ENCODE peak calls at places on chromosomes 12 and 14, in seven cellular contexts. M is BJ, V is fibroblast of mammary gland, Z is fibroblast of lung, L is OCI-LY7, A is AG09309, W is transverse colon. G is an unnamed sample.

GRCh38 chr12:69396041-69396440 is 36.5 kb downstream of the YEATS4 start:
- DNase-seq in M (no peak), V (no peak), Z (no peak), L (no peak), A (no peak), W (no peak), G (no peak)

GRCh38 chr12:131108171-131108955 is 154.7 kb downstream of the ADGRD1 start:
- DNase-seq in M (no peak), V (no peak), Z (no peak), L (no peak), A (no peak), W (no peak), G (no peak)

GRCh38 chr12:22610148-22610547 is 14.8 kb upstream of the ETNK1 start:
- DNase-seq in M (no peak), V (no peak), Z (no peak), L (no peak), A (no peak), W (no peak), G (no peak)

GRCh38 chr12:115838952-115839351 is 438.5 kb downstream of the MED13L start:
- DNase-seq in M (no peak), V (no peak), Z (no peak), L (no peak), A (no peak), W (no peak), G (no peak)

GRCh38 chr14:73591690-73592448 is at the start of gene ACOT4:
- DNase-seq in M (no peak), V (no peak), Z (peak), L (no peak), A (no peak), W (peak), G (no peak)

GRCh38 chr14:20820063-20820904 is 17.6 kb upstream of the RNASE1 start:
- DNase-seq in M (no peak), V (no peak), Z (no peak), L (peak), A (no peak), W (peak), G (no peak)

GRCh38 chr14:24903337-24903736 is 146.6 kb downstream of the STXBP6 start:
- DNase-seq in M (peak), V (peak), Z (peak), L (no peak), A (peak), W (no peak), G (peak)

GRCh38 chr12:124466200-124467128 is 100.9 kb downstream of the NCOR2 start:
- DNase-seq in M (no peak), V (peak), Z (no peak), L (peak), A (no peak), W (peak), G (no peak)

GRCh38 chr14:80095623-80096022 is 115.7 kb downstream of the DIO2 start:
- DNase-seq in M (peak), V (peak), Z (no peak), L (no peak), A (peak), W (no peak), G (peak)

GRCh38 chr12:123034865-123035264 is 54.4 kb downstream of the ARL6IP4 start:
- DNase-seq in M (no peak), V (peak), Z (peak), L (no peak), A (peak), W (no peak), G (no peak)

GRCh38 chr12:45587877-45588530 is 141.5 kb upstream of the ARID2 start:
- DNase-seq in M (no peak), V (no peak), Z (no peak), L (no peak), A (no peak), W (peak), G (no peak)

GRCh38 chr12:119446459-119446858 is 111.9 kb downstream of the CCDC60 start:
- DNase-seq in M (no peak), V (peak), Z (no peak), L (no peak), A (no peak), W (no peak), G (no peak)

GRCh38 chr14:92659765-92660561 is 88.5 kb downstream of the LGMN start:
- DNase-seq in M (no peak), V (peak), Z (no peak), L (peak), A (no peak), W (peak), G (no peak)

GRCh38 chr14:85744573-85744972 is 214.6 kb downstream of the FLRT2 start:
- DNase-seq in M (no peak), V (no peak), Z (no peak), L (no peak), A (no peak), W (no peak), G (no peak)

GRCh38 chr14:55713496-55713895 is 133.5 kb downstream of the KTN1 start:
- DNase-seq in M (no peak), V (no peak), Z (peak), L (no peak), A (no peak), W (no peak), G (no peak)

GRCh38 chr12:95963104-95963503 is 20.0 kb downstream of the AMDHD1 start:
- DNase-seq in M (no peak), V (no peak), Z (no peak), L (peak), A (no peak), W (no peak), G (no peak)

GRCh38 chr14:87231336-87232026 is 761.5 kb downstream of the GALC start:
- DNase-seq in M (no peak), V (no peak), Z (no peak), L (no peak), A (no peak), W (no peak), G (no peak)

GRCh38 chr14:41859336-41859735 is 252.7 kb downstream of the LRFN5 start:
- DNase-seq in M (no peak), V (peak), Z (peak), L (no peak), A (no peak), W (no peak), G (no peak)

GRCh38 chr12:76859621-76860020 is 19.2 kb downstream of the CSRP2 start:
- DNase-seq in M (no peak), V (no peak), Z (no peak), L (no peak), A (no peak), W (no peak), G (no peak)

GRCh38 chr12:8032242-8033152 is at the start of gene FOXJ2:
- DNase-seq in M (no peak), V (peak), Z (peak), L (peak), A (no peak), W (peak), G (no peak)

GRCh38 chr12:31230004-31230403 is 95.9 kb downstream of the SINHCAF start:
- DNase-seq in M (no peak), V (no peak), Z (no peak), L (no peak), A (no peak), W (no peak), G (no peak)

GRCh38 chr12:127165567-127166392 is 1101.2 kb upstream of the TMEM132C start:
- DNase-seq in M (no peak), V (peak), Z (peak), L (no peak), A (peak), W (peak), G (peak)

GRCh38 chr14:99468836-99469592 is 11.6 kb downstream of the SETD3 start:
- DNase-seq in M (no peak), V (no peak), Z (no peak), L (no peak), A (no peak), W (no peak), G (no peak)

GRCh38 chr14:92735344-92735743 is 13.1 kb downstream of the LGMN start:
- DNase-seq in M (no peak), V (no peak), Z (no peak), L (no peak), A (no peak), W (no peak), G (no peak)

GRCh38 chr12:72453550-72453949 is 181.4 kb downstream of the TRHDE start:
- DNase-seq in M (no peak), V (no peak), Z (no peak), L (no peak), A (no peak), W (no peak), G (no peak)

GRCh38 chr12:4685317-4685716 is 34.9 kb upstream of the GALNT8 start:
- DNase-seq in M (no peak), V (no peak), Z (no peak), L (no peak), A (no peak), W (no peak), G (no peak)

GRCh38 chr12:77841467-77842054 is 10.9 kb downstream of the NAV3 start:
- DNase-seq in M (no peak), V (no peak), Z (no peak), L (no peak), A (no peak), W (no peak), G (no peak)

GRCh38 chr14:106286697-106287290 is 760.4 kb downstream of the TMEM121 start:
- DNase-seq in M (no peak), V (no peak), Z (no peak), L (no peak), A (no peak), W (no peak), G (no peak)

GRCh38 chr12:117892441-117892840 is 76.3 kb downstream of the KSR2 start:
- DNase-seq in M (no peak), V (no peak), Z (no peak), L (no peak), A (no peak), W (no peak), G (no peak)

GRCh38 chr12:24615967-24616411 is 332.9 kb downstream of the BCAT1 start:
- DNase-seq in M (no peak), V (peak), Z (peak), L (no peak), A (no peak), W (no peak), G (peak)

GRCh38 chr14:73746540-73747385 is 32.6 kb upstream of the PNMA1 start:
- DNase-seq in M (no peak), V (no peak), Z (no peak), L (peak), A (no peak), W (no peak), G (no peak)

GRCh38 chr14:63878052-63878451 is 25.2 kb downstream of the SYNE2 start:
- DNase-seq in M (no peak), V (no peak), Z (no peak), L (no peak), A (no peak), W (no peak), G (no peak)

GRCh38 chr12:50390284-50390683 is 6.1 kb downstream of the FAM186A start:
- DNase-seq in M (peak), V (peak), Z (peak), L (no peak), A (peak), W (no peak), G (peak)

GRCh38 chr14:92500491-92500941 is 13.1 kb upstream of the RIN3 start:
- DNase-seq in M (no peak), V (no peak), Z (no peak), L (no peak), A (no peak), W (no peak), G (peak)

GRCh38 chr12:131990980-131991305 is 41.2 kb downstream of the EP400 start:
- DNase-seq in M (no peak), V (no peak), Z (no peak), L (no peak), A (no peak), W (no peak), G (no peak)

GRCh38 chr14:67514650-67515385 is 18.3 kb upstream of the PLEKHH1 start:
- DNase-seq in M (no peak), V (peak), Z (peak), L (peak), A (no peak), W (peak), G (no peak)

GRCh38 chr14:105851716-105852377 is 325.5 kb downstream of the TMEM121 start:
- DNase-seq in M (no peak), V (no peak), Z (no peak), L (peak), A (no peak), W (peak), G (no peak)

GRCh38 chr12:112314981-112315380 is 67.2 kb downstream of the HECTD4 start:
- DNase-seq in M (no peak), V (no peak), Z (no peak), L (no peak), A (no peak), W (no peak), G (peak)

GRCh38 chr12:116773276-116773731 is 35.2 kb downstream of the RNFT2 start:
- DNase-seq in M (peak), V (peak), Z (no peak), L (peak), A (peak), W (no peak), G (no peak)

GRCh38 chr12:111448266-111448830 is 42.6 kb downstream of the SH2B3 start:
- DNase-seq in M (no peak), V (no peak), Z (no peak), L (no peak), A (no peak), W (no peak), G (no peak)

GRCh38 chr12:13976880-13977279 is 4.5 kb downstream of the GRIN2B start:
- DNase-seq in M (no peak), V (no peak), Z (no peak), L (no peak), A (no peak), W (no peak), G (no peak)
- TF ChIP-seq CTCF in M (no peak), V (no peak), Z (no peak), L (peak), A (no peak), W (no peak), G (no peak)

GRCh38 chr14:52220924-52221802 is 46.3 kb upstream of the PTGDR start:
- DNase-seq in M (no peak), V (no peak), Z (no peak), L (no peak), A (no peak), W (no peak), G (no peak)
- H3K4me3 ChIP-seq in M (no peak), V (no peak), Z (no peak), L (peak), A (no peak), W (no peak), G (no peak)

DNA sequence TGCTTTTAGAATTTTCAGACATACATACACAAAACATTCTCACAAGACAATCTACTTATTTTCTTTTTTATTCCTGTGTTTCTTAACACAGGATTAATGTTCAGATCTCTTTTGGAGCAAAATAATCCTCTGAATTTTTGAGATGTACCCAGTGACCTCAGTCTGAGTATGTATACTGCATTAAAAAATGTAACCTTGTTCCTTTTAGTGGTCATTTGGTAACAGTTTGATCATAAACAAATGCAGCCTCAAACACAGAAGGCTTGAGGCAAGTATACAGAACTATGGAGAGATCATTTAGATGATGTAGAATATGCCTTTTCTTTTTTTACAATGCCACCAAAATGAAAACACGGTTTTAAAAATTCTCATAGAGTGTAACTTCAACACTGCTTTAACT is 9.7 kb downstream of the HIF1A start:
- DNase-seq in M (no peak), V (no peak), Z (no peak), L (no peak), A (no peak), W (no peak), G (no peak)
- TF ChIP-seq CTCF in M (no peak), V (no peak), Z (no peak), L (no peak), A (no peak), W (no peak), G (no peak)

DNA sequence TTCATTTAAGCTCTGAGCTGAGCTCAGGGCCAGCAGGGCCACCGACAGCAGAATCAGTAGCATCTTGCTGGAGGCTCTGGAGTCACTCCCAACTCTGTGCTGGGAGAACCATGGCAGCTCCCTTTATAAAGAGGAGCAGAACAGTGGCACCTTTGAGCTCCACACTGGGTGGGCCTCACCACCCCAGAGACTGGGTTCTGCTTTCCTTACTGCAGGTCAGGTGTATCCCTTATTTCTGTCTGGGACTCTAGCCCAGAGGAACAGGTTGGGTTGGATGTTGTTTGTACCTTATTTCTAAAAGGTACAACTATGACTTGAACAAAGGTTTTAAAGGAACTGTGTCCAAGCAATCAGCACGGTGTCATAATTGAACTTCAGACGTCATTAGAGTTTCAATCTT is at the start of gene PRB3:
- DNase-seq in M (no peak), V (no peak), Z (no peak), L (no peak), A (no peak), W (no peak), G (no peak)
- H3K4me3 ChIP-seq in M (no peak), V (no peak), Z (no peak), L (no peak), A (no peak), W (no peak), G (no peak)

DNA sequence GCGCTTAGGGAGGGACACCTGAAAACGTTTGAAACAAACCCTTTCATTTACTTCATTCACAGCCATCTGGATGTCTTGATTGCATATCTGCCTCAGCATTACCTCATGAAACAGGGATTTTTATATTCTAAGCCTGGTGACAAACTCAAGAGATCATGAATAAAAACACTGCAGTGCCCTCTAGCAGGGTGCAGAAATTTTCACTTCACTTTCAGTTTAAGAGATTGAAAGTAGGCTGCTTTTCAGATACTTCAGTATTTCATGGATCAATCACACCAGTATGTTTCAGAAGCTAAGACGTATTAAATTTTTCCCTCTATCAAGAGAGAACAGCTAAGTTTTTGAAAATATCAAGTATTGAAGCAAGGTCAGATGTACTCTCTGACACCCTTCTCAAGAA is 467.8 kb downstream of the MDGA2 start:
- DNase-seq in M (no peak), V (peak), Z (no peak), L (no peak), A (no peak), W (no peak), G (no peak)
- TF ChIP-seq CTCF in M (no peak), V (no peak), Z (no peak), L (no peak), A (no peak), W (no peak), G (no peak)

GRCh38 chr14:69269381-69269780 is 9.4 kb downstream of the GALNT16 start:
- DNase-seq in M (no peak), V (no peak), Z (no peak), L (no peak), A (no peak), W (no peak), G (no peak)
- H3K4me3 ChIP-seq in M (no peak), V (no peak), Z (no peak), L (no peak), A (no peak), W (no peak), G (no peak)

G was measured in astrocyte of the cerebellum.